ENCODE peak calls at places on chromosomes 16 and 17, in eight cellular contexts. One of them, this sample, is unnamed.

GRCh38 chr17:48735057-48735341 is 6.4 kb upstream of the HOXB13 start:
- DNase-seq in AG08395: no peak
- DNase-seq in cardiac muscle cell: no peak
- DNase-seq in HT1080: no peak
- DNase-seq in activated T-helper 1 cell treated with anti-CD3 and anti-CD28 coated beads, Interleukin-12 subunit alpha, Interleukin-12 subunit beta, Interleukin-2, Interleukin-4 antibody, amounts not matched to agents 30 ng/mL and 10 ng/mL and 1 ng/mL, durations not matched to agents 14 hours and 24 hours and 36 hours: no peak
- DNase-seq in T-cell: no peak
- DNase-seq in H9: no peak
- DNase-seq in tibial nerve: no peak
- DNase-seq in this sample: no peak

GRCh38 chr16:3656491-3657468 is 2.3 kb downstream of the DNASE1 start:
- DNase-seq in HT1080: no peak
- DNase-seq in cardiac muscle cell: no peak
- DNase-seq in tibial nerve: no peak
- DNase-seq in activated T-helper 1 cell treated with anti-CD3 and anti-CD28 coated beads, Interleukin-12 subunit alpha, Interleukin-12 subunit beta, Interleukin-2, Interleukin-4 antibody, amounts not matched to agents 30 ng/mL and 10 ng/mL and 1 ng/mL, durations not matched to agents 14 hours and 24 hours and 36 hours: no peak
- DNase-seq in H9: peak
- DNase-seq in T-cell: no peak
- DNase-seq in AG08395: no peak
- DNase-seq in this sample: no peak

GRCh38 chr17:45336390-45337182 is 19.8 kb upstream of the MAP3K14 start:
- DNase-seq in activated T-helper 1 cell treated with anti-CD3 and anti-CD28 coated beads, Interleukin-12 subunit alpha, Interleukin-12 subunit beta, Interleukin-2, Interleukin-4 antibody, amounts not matched to agents 30 ng/mL and 10 ng/mL and 1 ng/mL, durations not matched to agents 14 hours and 24 hours and 36 hours: no peak
- DNase-seq in AG08395: no peak
- DNase-seq in T-cell: no peak
- DNase-seq in cardiac muscle cell: no peak
- DNase-seq in tibial nerve: no peak
- DNase-seq in H9: peak
- DNase-seq in HT1080: no peak
- DNase-seq in this sample: no peak

GRCh38 chr16:50666658-50667496 is 14.2 kb downstream of the SNX20 start:
- DNase-seq in tibial nerve: no peak
- DNase-seq in activated T-helper 1 cell treated with anti-CD3 and anti-CD28 coated beads, Interleukin-12 subunit alpha, Interleukin-12 subunit beta, Interleukin-2, Interleukin-4 antibody, amounts not matched to agents 30 ng/mL and 10 ng/mL and 1 ng/mL, durations not matched to agents 14 hours and 24 hours and 36 hours: no peak
- DNase-seq in cardiac muscle cell: no peak
- DNase-seq in H9: peak
- DNase-seq in T-cell: no peak
- DNase-seq in AG08395: no peak
- DNase-seq in HT1080: no peak
- DNase-seq in this sample: no peak

GRCh38 chr16:9077001-9077809 is 14.2 kb upstream of the HAPSTR1 start:
- DNase-seq in HT1080: peak
- DNase-seq in activated T-helper 1 cell treated with anti-CD3 and anti-CD28 coated beads, Interleukin-12 subunit alpha, Interleukin-12 subunit beta, Interleukin-2, Interleukin-4 antibody, amounts not matched to agents 30 ng/mL and 10 ng/mL and 1 ng/mL, durations not matched to agents 14 hours and 24 hours and 36 hours: no peak
- DNase-seq in H9: no peak
- DNase-seq in T-cell: no peak
- DNase-seq in AG08395: peak
- DNase-seq in cardiac muscle cell: no peak
- DNase-seq in tibial nerve: no peak
- DNase-seq in this sample: no peak

GRCh38 chr16:85607331-85607765 is 5.8 kb upstream of the GSE1 start:
- DNase-seq in H9: peak
- DNase-seq in cardiac muscle cell: peak
- DNase-seq in activated T-helper 1 cell treated with anti-CD3 and anti-CD28 coated beads, Interleukin-12 subunit alpha, Interleukin-12 subunit beta, Interleukin-2, Interleukin-4 antibody, amounts not matched to agents 30 ng/mL and 10 ng/mL and 1 ng/mL, durations not matched to agents 14 hours and 24 hours and 36 hours: no peak
- DNase-seq in HT1080: no peak
- DNase-seq in tibial nerve: no peak
- DNase-seq in AG08395: no peak
- DNase-seq in T-cell: no peak
- DNase-seq in this sample: no peak

GRCh38 chr17:77410470-77410869 is 269.7 kb downstream of the SEC14L1 start:
- DNase-seq in T-cell: no peak
- DNase-seq in tibial nerve: no peak
- DNase-seq in AG08395: no peak
- DNase-seq in HT1080: no peak
- DNase-seq in cardiac muscle cell: no peak
- DNase-seq in H9: no peak
- DNase-seq in activated T-helper 1 cell treated with anti-CD3 and anti-CD28 coated beads, Interleukin-12 subunit alpha, Interleukin-12 subunit beta, Interleukin-2, Interleukin-4 antibody, amounts not matched to agents 30 ng/mL and 10 ng/mL and 1 ng/mL, durations not matched to agents 14 hours and 24 hours and 36 hours: no peak
- DNase-seq in this sample: no peak

GRCh38 chr17:47879028-47879585 is 16.9 kb upstream of the SP2 start:
- DNase-seq in tibial nerve: no peak
- DNase-seq in activated T-helper 1 cell treated with anti-CD3 and anti-CD28 coated beads, Interleukin-12 subunit alpha, Interleukin-12 subunit beta, Interleukin-2, Interleukin-4 antibody, amounts not matched to agents 30 ng/mL and 10 ng/mL and 1 ng/mL, durations not matched to agents 14 hours and 24 hours and 36 hours: no peak
- DNase-seq in AG08395: peak
- DNase-seq in cardiac muscle cell: no peak
- DNase-seq in HT1080: peak
- DNase-seq in T-cell: no peak
- DNase-seq in H9: peak
- DNase-seq in this sample: no peak

GRCh38 chr17:3919123-3919624 is 2.9 kb upstream of the P2RX1 start:
- DNase-seq in AG08395: no peak
- DNase-seq in tibial nerve: no peak
- DNase-seq in cardiac muscle cell: no peak
- DNase-seq in activated T-helper 1 cell treated with anti-CD3 and anti-CD28 coated beads, Interleukin-12 subunit alpha, Interleukin-12 subunit beta, Interleukin-2, Interleukin-4 antibody, amounts not matched to agents 30 ng/mL and 10 ng/mL and 1 ng/mL, durations not matched to agents 14 hours and 24 hours and 36 hours: no peak
- DNase-seq in HT1080: no peak
- DNase-seq in H9: no peak
- DNase-seq in T-cell: no peak
- DNase-seq in this sample: no peak

GRCh38 chr16:68216240-68216639 is 19.7 kb downstream of the ESRP2 start:
- DNase-seq in HT1080: no peak
- DNase-seq in tibial nerve: no peak
- DNase-seq in cardiac muscle cell: no peak
- DNase-seq in T-cell: no peak
- DNase-seq in activated T-helper 1 cell treated with anti-CD3 and anti-CD28 coated beads, Interleukin-12 subunit alpha, Interleukin-12 subunit beta, Interleukin-2, Interleukin-4 antibody, amounts not matched to agents 30 ng/mL and 10 ng/mL and 1 ng/mL, durations not matched to agents 14 hours and 24 hours and 36 hours: no peak
- DNase-seq in H9: no peak
- DNase-seq in AG08395: no peak
- DNase-seq in this sample: no peak

GRCh38 chr17:66357037-66357436 is 54.6 kb downstream of the PRKCA start:
- DNase-seq in tibial nerve: no peak
- DNase-seq in cardiac muscle cell: no peak
- DNase-seq in H9: no peak
- DNase-seq in AG08395: no peak
- DNase-seq in T-cell: no peak
- DNase-seq in activated T-helper 1 cell treated with anti-CD3 and anti-CD28 coated beads, Interleukin-12 subunit alpha, Interleukin-12 subunit beta, Interleukin-2, Interleukin-4 antibody, amounts not matched to agents 30 ng/mL and 10 ng/mL and 1 ng/mL, durations not matched to agents 14 hours and 24 hours and 36 hours: no peak
- DNase-seq in HT1080: peak
- DNase-seq in this sample: no peak

GRCh38 chr16:88306860-88307545 is 75.8 kb upstream of the ZNF469 start:
- DNase-seq in HT1080: peak
- DNase-seq in H9: no peak
- DNase-seq in activated T-helper 1 cell treated with anti-CD3 and anti-CD28 coated beads, Interleukin-12 subunit alpha, Interleukin-12 subunit beta, Interleukin-2, Interleukin-4 antibody, amounts not matched to agents 30 ng/mL and 10 ng/mL and 1 ng/mL, durations not matched to agents 14 hours and 24 hours and 36 hours: no peak
- DNase-seq in tibial nerve: no peak
- DNase-seq in cardiac muscle cell: no peak
- DNase-seq in T-cell: no peak
- DNase-seq in AG08395: peak
- DNase-seq in this sample: no peak

GRCh38 chr16:66064811-66065530 is 301.5 kb upstream of the CDH5 start:
- DNase-seq in H9: no peak
- DNase-seq in HT1080: no peak
- DNase-seq in tibial nerve: no peak
- DNase-seq in activated T-helper 1 cell treated with anti-CD3 and anti-CD28 coated beads, Interleukin-12 subunit alpha, Interleukin-12 subunit beta, Interleukin-2, Interleukin-4 antibody, amounts not matched to agents 30 ng/mL and 10 ng/mL and 1 ng/mL, durations not matched to agents 14 hours and 24 hours and 36 hours: no peak
- DNase-seq in cardiac muscle cell: no peak
- DNase-seq in AG08395: no peak
- DNase-seq in T-cell: no peak
- DNase-seq in this sample: no peak

GRCh38 chr16:88328313-88328660 is 54.5 kb upstream of the ZNF469 start:
- DNase-seq in AG08395: no peak
- DNase-seq in HT1080: no peak
- DNase-seq in cardiac muscle cell: no peak
- DNase-seq in T-cell: no peak
- DNase-seq in tibial nerve: no peak
- DNase-seq in H9: no peak
- DNase-seq in activated T-helper 1 cell treated with anti-CD3 and anti-CD28 coated beads, Interleukin-12 subunit alpha, Interleukin-12 subunit beta, Interleukin-2, Interleukin-4 antibody, amounts not matched to agents 30 ng/mL and 10 ng/mL and 1 ng/mL, durations not matched to agents 14 hours and 24 hours and 36 hours: no peak
- DNase-seq in this sample: no peak

GRCh38 chr17:4594406-4595349 is 10.3 kb downstream of the SMTNL2 start:
- DNase-seq in activated T-helper 1 cell treated with anti-CD3 and anti-CD28 coated beads, Interleukin-12 subunit alpha, Interleukin-12 subunit beta, Interleukin-2, Interleukin-4 antibody, amounts not matched to agents 30 ng/mL and 10 ng/mL and 1 ng/mL, durations not matched to agents 14 hours and 24 hours and 36 hours: peak
- DNase-seq in cardiac muscle cell: peak
- DNase-seq in HT1080: no peak
- DNase-seq in H9: peak
- DNase-seq in tibial nerve: no peak
- DNase-seq in AG08395: no peak
- DNase-seq in T-cell: peak
- DNase-seq in this sample: no peak

GRCh38 chr17:67076290-67076689 is 31.9 kb downstream of the CACNG1 start:
- DNase-seq in T-cell: no peak
- DNase-seq in H9: no peak
- DNase-seq in cardiac muscle cell: no peak
- DNase-seq in AG08395: no peak
- DNase-seq in activated T-helper 1 cell treated with anti-CD3 and anti-CD28 coated beads, Interleukin-12 subunit alpha, Interleukin-12 subunit beta, Interleukin-2, Interleukin-4 antibody, amounts not matched to agents 30 ng/mL and 10 ng/mL and 1 ng/mL, durations not matched to agents 14 hours and 24 hours and 36 hours: no peak
- DNase-seq in HT1080: no peak
- DNase-seq in tibial nerve: no peak
- DNase-seq in this sample: no peak

GRCh38 chr17:49402706-49403105 is 12.0 kb downstream of the PHB1 start:
- DNase-seq in tibial nerve: no peak
- DNase-seq in HT1080: no peak
- DNase-seq in T-cell: no peak
- DNase-seq in activated T-helper 1 cell treated with anti-CD3 and anti-CD28 coated beads, Interleukin-12 subunit alpha, Interleukin-12 subunit beta, Interleukin-2, Interleukin-4 antibody, amounts not matched to agents 30 ng/mL and 10 ng/mL and 1 ng/mL, durations not matched to agents 14 hours and 24 hours and 36 hours: no peak
- DNase-seq in AG08395: no peak
- DNase-seq in cardiac muscle cell: no peak
- DNase-seq in H9: no peak
- DNase-seq in this sample: no peak

GRCh38 chr17:6254036-6254435 is 180.9 kb downstream of the AIPL1 start:
- DNase-seq in activated T-helper 1 cell treated with anti-CD3 and anti-CD28 coated beads, Interleukin-12 subunit alpha, Interleukin-12 subunit beta, Interleukin-2, Interleukin-4 antibody, amounts not matched to agents 30 ng/mL and 10 ng/mL and 1 ng/mL, durations not matched to agents 14 hours and 24 hours and 36 hours: no peak
- DNase-seq in H9: no peak
- DNase-seq in tibial nerve: no peak
- DNase-seq in AG08395: no peak
- DNase-seq in HT1080: no peak
- DNase-seq in T-cell: no peak
- DNase-seq in cardiac muscle cell: no peak
- DNase-seq in this sample: no peak

GRCh38 chr17:44797809-44798208 is 32.3 kb downstream of the GJC1 start:
- DNase-seq in tibial nerve: no peak
- DNase-seq in AG08395: no peak
- DNase-seq in H9: no peak
- DNase-seq in cardiac muscle cell: peak
- DNase-seq in HT1080: no peak
- DNase-seq in T-cell: no peak
- DNase-seq in activated T-helper 1 cell treated with anti-CD3 and anti-CD28 coated beads, Interleukin-12 subunit alpha, Interleukin-12 subunit beta, Interleukin-2, Interleukin-4 antibody, amounts not matched to agents 30 ng/mL and 10 ng/mL and 1 ng/mL, durations not matched to agents 14 hours and 24 hours and 36 hours: no peak
- DNase-seq in this sample: no peak

GRCh38 chr16:88064011-88064888 is 113.0 kb downstream of the BANP start:
- DNase-seq in tibial nerve: no peak
- DNase-seq in T-cell: no peak
- DNase-seq in AG08395: peak
- DNase-seq in HT1080: no peak
- DNase-seq in H9: no peak
- DNase-seq in cardiac muscle cell: no peak
- DNase-seq in activated T-helper 1 cell treated with anti-CD3 and anti-CD28 coated beads, Interleukin-12 subunit alpha, Interleukin-12 subunit beta, Interleukin-2, Interleukin-4 antibody, amounts not matched to agents 30 ng/mL and 10 ng/mL and 1 ng/mL, durations not matched to agents 14 hours and 24 hours and 36 hours: no peak
- DNase-seq in this sample: no peak

GRCh38 chr17:10295728-10296343 is 77.0 kb downstream of the MYH13 start:
- DNase-seq in T-cell: no peak
- DNase-seq in cardiac muscle cell: peak
- DNase-seq in HT1080: peak
- DNase-seq in tibial nerve: no peak
- DNase-seq in H9: peak
- DNase-seq in AG08395: peak
- DNase-seq in activated T-helper 1 cell treated with anti-CD3 and anti-CD28 coated beads, Interleukin-12 subunit alpha, Interleukin-12 subunit beta, Interleukin-2, Interleukin-4 antibody, amounts not matched to agents 30 ng/mL and 10 ng/mL and 1 ng/mL, durations not matched to agents 14 hours and 24 hours and 36 hours: no peak
- DNase-seq in this sample: no peak

GRCh38 chr17:38751144-38751802 is 1.3 kb upstream of the PSMB3 start:
- DNase-seq in AG08395: no peak
- DNase-seq in tibial nerve: no peak
- DNase-seq in activated T-helper 1 cell treated with anti-CD3 and anti-CD28 coated beads, Interleukin-12 subunit alpha, Interleukin-12 subunit beta, Interleukin-2, Interleukin-4 antibody, amounts not matched to agents 30 ng/mL and 10 ng/mL and 1 ng/mL, durations not matched to agents 14 hours and 24 hours and 36 hours: no peak
- DNase-seq in H9: no peak
- DNase-seq in cardiac muscle cell: no peak
- DNase-seq in HT1080: peak
- DNase-seq in T-cell: no peak
- DNase-seq in this sample: no peak

GRCh38 chr17:64240261-64240740 is 22.8 kb downstream of the TEX2 start:
- DNase-seq in H9: no peak
- DNase-seq in T-cell: no peak
- DNase-seq in HT1080: no peak
- DNase-seq in tibial nerve: no peak
- DNase-seq in AG08395: no peak
- DNase-seq in activated T-helper 1 cell treated with anti-CD3 and anti-CD28 coated beads, Interleukin-12 subunit alpha, Interleukin-12 subunit beta, Interleukin-2, Interleukin-4 antibody, amounts not matched to agents 30 ng/mL and 10 ng/mL and 1 ng/mL, durations not matched to agents 14 hours and 24 hours and 36 hours: no peak
- DNase-seq in cardiac muscle cell: peak
- DNase-seq in this sample: no peak

GRCh38 chr17:36936455-36936934 is 780 bp upstream of the LHX1 start:
- DNase-seq in T-cell: no peak
- DNase-seq in H9: peak
- DNase-seq in tibial nerve: no peak
- DNase-seq in cardiac muscle cell: peak
- DNase-seq in AG08395: no peak
- DNase-seq in activated T-helper 1 cell treated with anti-CD3 and anti-CD28 coated beads, Interleukin-12 subunit alpha, Interleukin-12 subunit beta, Interleukin-2, Interleukin-4 antibody, amounts not matched to agents 30 ng/mL and 10 ng/mL and 1 ng/mL, durations not matched to agents 14 hours and 24 hours and 36 hours: no peak
- DNase-seq in HT1080: peak
- DNase-seq in this sample: no peak

GRCh38 chr16:89842471-89843408 is 14.5 kb downstream of the SPIRE2 start:
- DNase-seq in tibial nerve: no peak
- DNase-seq in H9: peak
- DNase-seq in T-cell: no peak
- DNase-seq in HT1080: no peak
- DNase-seq in activated T-helper 1 cell treated with anti-CD3 and anti-CD28 coated beads, Interleukin-12 subunit alpha, Interleukin-12 subunit beta, Interleukin-2, Interleukin-4 antibody, amounts not matched to agents 30 ng/mL and 10 ng/mL and 1 ng/mL, durations not matched to agents 14 hours and 24 hours and 36 hours: no peak
- DNase-seq in AG08395: peak
- DNase-seq in cardiac muscle cell: no peak
- DNase-seq in this sample: no peak

GRCh38 chr17:31677681-31678080 is 181.4 kb downstream of the COPRS start:
- DNase-seq in tibial nerve: no peak
- DNase-seq in cardiac muscle cell: no peak
- DNase-seq in HT1080: no peak
- DNase-seq in AG08395: no peak
- DNase-seq in H9: peak
- DNase-seq in activated T-helper 1 cell treated with anti-CD3 and anti-CD28 coated beads, Interleukin-12 subunit alpha, Interleukin-12 subunit beta, Interleukin-2, Interleukin-4 antibody, amounts not matched to agents 30 ng/mL and 10 ng/mL and 1 ng/mL, durations not matched to agents 14 hours and 24 hours and 36 hours: no peak
- DNase-seq in T-cell: no peak
- DNase-seq in this sample: no peak

GRCh38 chr16:55297062-55297909 is 26.7 kb upstream of the IRX6 start:
- DNase-seq in tibial nerve: no peak
- DNase-seq in HT1080: peak
- DNase-seq in T-cell: no peak
- DNase-seq in activated T-helper 1 cell treated with anti-CD3 and anti-CD28 coated beads, Interleukin-12 subunit alpha, Interleukin-12 subunit beta, Interleukin-2, Interleukin-4 antibody, amounts not matched to agents 30 ng/mL and 10 ng/mL and 1 ng/mL, durations not matched to agents 14 hours and 24 hours and 36 hours: no peak
- DNase-seq in AG08395: no peak
- DNase-seq in cardiac muscle cell: no peak
- DNase-seq in H9: no peak
- DNase-seq in this sample: no peak

GRCh38 chr17:63358111-63358839 is 87.8 kb downstream of the CYB561 start:
- DNase-seq in T-cell: no peak
- DNase-seq in tibial nerve: no peak
- DNase-seq in H9: no peak
- DNase-seq in cardiac muscle cell: no peak
- DNase-seq in activated T-helper 1 cell treated with anti-CD3 and anti-CD28 coated beads, Interleukin-12 subunit alpha, Interleukin-12 subunit beta, Interleukin-2, Interleukin-4 antibody, amounts not matched to agents 30 ng/mL and 10 ng/mL and 1 ng/mL, durations not matched to agents 14 hours and 24 hours and 36 hours: no peak
- DNase-seq in HT1080: peak
- DNase-seq in AG08395: peak
- DNase-seq in this sample: no peak

GRCh38 chr17:49821916-49822315 is 26.0 kb downstream of the TAC4 start:
- DNase-seq in activated T-helper 1 cell treated with anti-CD3 and anti-CD28 coated beads, Interleukin-12 subunit alpha, Interleukin-12 subunit beta, Interleukin-2, Interleukin-4 antibody, amounts not matched to agents 30 ng/mL and 10 ng/mL and 1 ng/mL, durations not matched to agents 14 hours and 24 hours and 36 hours: no peak
- DNase-seq in AG08395: no peak
- DNase-seq in tibial nerve: no peak
- DNase-seq in HT1080: no peak
- DNase-seq in H9: no peak
- DNase-seq in cardiac muscle cell: no peak
- DNase-seq in T-cell: no peak
- DNase-seq in this sample: no peak

GRCh38 chr17:75430159-75430748 is 24.8 kb upstream of the GRB2 start:
- DNase-seq in AG08395: peak
- DNase-seq in activated T-helper 1 cell treated with anti-CD3 and anti-CD28 coated beads, Interleukin-12 subunit alpha, Interleukin-12 subunit beta, Interleukin-2, Interleukin-4 antibody, amounts not matched to agents 30 ng/mL and 10 ng/mL and 1 ng/mL, durations not matched to agents 14 hours and 24 hours and 36 hours: no peak
- DNase-seq in cardiac muscle cell: peak
- DNase-seq in tibial nerve: no peak
- DNase-seq in HT1080: no peak
- DNase-seq in T-cell: no peak
- DNase-seq in H9: peak
- DNase-seq in this sample: no peak

GRCh38 chr17:2050246-2050866 is 4.5 kb upstream of the HIC1 start:
- DNase-seq in AG08395: peak
- DNase-seq in cardiac muscle cell: peak
- DNase-seq in T-cell: peak
- DNase-seq in tibial nerve: no peak
- DNase-seq in H9: peak
- DNase-seq in activated T-helper 1 cell treated with anti-CD3 and anti-CD28 coated beads, Interleukin-12 subunit alpha, Interleukin-12 subunit beta, Interleukin-2, Interleukin-4 antibody, amounts not matched to agents 30 ng/mL and 10 ng/mL and 1 ng/mL, durations not matched to agents 14 hours and 24 hours and 36 hours: peak
- DNase-seq in HT1080: no peak
- DNase-seq in this sample: peak

GRCh38 chr16:86505899-86506864 is 4.1 kb upstream of the FOXF1 start:
- DNase-seq in T-cell: no peak
- DNase-seq in AG08395: no peak
- DNase-seq in H9: no peak
- DNase-seq in cardiac muscle cell: no peak
- DNase-seq in tibial nerve: no peak
- DNase-seq in activated T-helper 1 cell treated with anti-CD3 and anti-CD28 coated beads, Interleukin-12 subunit alpha, Interleukin-12 subunit beta, Interleukin-2, Interleukin-4 antibody, amounts not matched to agents 30 ng/mL and 10 ng/mL and 1 ng/mL, durations not matched to agents 14 hours and 24 hours and 36 hours: no peak
- DNase-seq in HT1080: no peak
- DNase-seq in this sample: no peak

GRCh38 chr17:63491976-63492575 is 15.2 kb downstream of the ACE start:
- DNase-seq in HT1080: no peak
- DNase-seq in tibial nerve: no peak
- DNase-seq in activated T-helper 1 cell treated with anti-CD3 and anti-CD28 coated beads, Interleukin-12 subunit alpha, Interleukin-12 subunit beta, Interleukin-2, Interleukin-4 antibody, amounts not matched to agents 30 ng/mL and 10 ng/mL and 1 ng/mL, durations not matched to agents 14 hours and 24 hours and 36 hours: no peak
- DNase-seq in AG08395: no peak
- DNase-seq in T-cell: no peak
- DNase-seq in H9: no peak
- DNase-seq in cardiac muscle cell: no peak
- DNase-seq in this sample: no peak

GRCh38 chr16:23286131-23286532 is 16.0 kb upstream of the SCNN1B start:
- DNase-seq in cardiac muscle cell: no peak
- DNase-seq in AG08395: peak
- DNase-seq in activated T-helper 1 cell treated with anti-CD3 and anti-CD28 coated beads, Interleukin-12 subunit alpha, Interleukin-12 subunit beta, Interleukin-2, Interleukin-4 antibody, amounts not matched to agents 30 ng/mL and 10 ng/mL and 1 ng/mL, durations not matched to agents 14 hours and 24 hours and 36 hours: no peak
- DNase-seq in tibial nerve: no peak
- DNase-seq in HT1080: peak
- DNase-seq in T-cell: no peak
- DNase-seq in H9: no peak
- DNase-seq in this sample: no peak

This sample was measured in T-helper 22 cell.